ENCODE peak calls at places on chromosomes 5 and 9, in eight cellular contexts. A, L, V, M, I, E, J and S are unnamed samples.

GRCh38 chr5:1032551-1033027 is 24.0 kb downstream of the NKD2 start:
- DNase-seq in A (no peak), L (no peak), V (no peak), M (no peak), I (peak), E (no peak), J (no peak), S (no peak)

GRCh38 chr5:126373621-126374416 is 49.4 kb upstream of the GRAMD2B start:
- DNase-seq in A (no peak), L (no peak), V (no peak), M (no peak), I (no peak), E (no peak), J (no peak), S (no peak)

GRCh38 chr5:174607205-174607604 is 117.2 kb upstream of the MSX2 start:
- DNase-seq in A (no peak), L (no peak), V (no peak), M (no peak), I (no peak), E (no peak), J (no peak), S (no peak)

GRCh38 chr5:93884254-93884653 is 142.9 kb upstream of the POU5F2 start:
- DNase-seq in A (no peak), L (no peak), V (no peak), M (no peak), I (no peak), E (no peak), J (no peak), S (no peak)

GRCh38 chr5:131379723-131380122 is 115.9 kb downstream of the CDC42SE2 start:
- DNase-seq in A (no peak), L (peak), V (peak), M (no peak), I (no peak), E (no peak), J (peak), S (no peak)

GRCh38 chr5:168214886-168215285 is 76.6 kb upstream of the WWC1 start:
- DNase-seq in A (no peak), L (no peak), V (no peak), M (no peak), I (no peak), E (no peak), J (no peak), S (no peak)

GRCh38 chr5:175728885-175729828 is 71.3 kb downstream of the HRH2 start:
- DNase-seq in A (no peak), L (no peak), V (no peak), M (no peak), I (no peak), E (no peak), J (no peak), S (no peak)

GRCh38 chr5:73280821-73281746 is 108.1 kb downstream of the TMEM174 start:
- DNase-seq in A (no peak), L (no peak), V (no peak), M (peak), I (peak), E (peak), J (no peak), S (peak)

GRCh38 chr9:107626118-107626517 is 136.5 kb upstream of the KLF4 start:
- DNase-seq in A (no peak), L (no peak), V (no peak), M (no peak), I (no peak), E (no peak), J (no peak), S (no peak)

GRCh38 chr9:89664010-89664409 is 59.2 kb downstream of the GADD45G start:
- DNase-seq in A (no peak), L (no peak), V (no peak), M (no peak), I (no peak), E (no peak), J (no peak), S (no peak)

GRCh38 chr9:82549174-82549821 is 513.6 kb downstream of the RASEF start:
- DNase-seq in A (no peak), L (no peak), V (no peak), M (no peak), I (no peak), E (no peak), J (no peak), S (no peak)

GRCh38 chr9:126722922-126723806 is 81.7 kb upstream of the ZBTB43 start:
- DNase-seq in A (peak), L (peak), V (peak), M (no peak), I (peak), E (peak), J (no peak), S (no peak)

GRCh38 chr5:38330207-38330606 is 71.8 kb downstream of the EGFLAM start:
- DNase-seq in A (no peak), L (no peak), V (no peak), M (no peak), I (no peak), E (no peak), J (no peak), S (no peak)

GRCh38 chr5:158858011-158858410 is 241.7 kb downstream of the EBF1 start:
- DNase-seq in A (no peak), L (no peak), V (no peak), M (no peak), I (no peak), E (no peak), J (no peak), S (no peak)

GRCh38 chr9:12065050-12065449 is 628.1 kb upstream of the TYRP1 start:
- DNase-seq in A (no peak), L (no peak), V (no peak), M (no peak), I (no peak), E (no peak), J (no peak), S (no peak)

GRCh38 chr9:127910613-127911205 is 6.1 kb downstream of the ST6GALNAC4 start:
- DNase-seq in A (no peak), L (no peak), V (no peak), M (no peak), I (peak), E (no peak), J (no peak), S (no peak)

GRCh38 chr5:103336967-103337366 is 78.4 kb downstream of the MACIR start:
- DNase-seq in A (no peak), L (no peak), V (no peak), M (no peak), I (no peak), E (no peak), J (no peak), S (no peak)

GRCh38 chr9:114738581-114739316 is 56.8 kb upstream of the TEX48 start:
- DNase-seq in A (peak), L (peak), V (peak), M (peak), I (peak), E (peak), J (peak), S (peak)

GRCh38 chr9:93380410-93381060 is 71.0 kb upstream of the FAM120A start:
- DNase-seq in A (no peak), L (no peak), V (no peak), M (no peak), I (no peak), E (no peak), J (no peak), S (no peak)